ENCODE peak calls at places on chromosome 17, in ten cellular contexts. E is sigmoid colon, I is A549, C is H54, S is body of pancreas, G is IMR-90, T is tibial nerve, L is upper lobe of left lung, K is stomach, Q is K562. B is an unnamed sample.

GRCh38 chr17:46979023-46979870 is at the start of gene RPRML:
- DNase-seq in E (no peak), I (peak; percentile 54), C (peak; percentile 78), S (peak; percentile 37), G (no peak), T (no peak), L (peak; percentile 89), K (peak; percentile 45), Q (peak; percentile 73), B (peak; percentile 27)

GRCh38 chr17:57862410-57862989 is 12.7 kb upstream of the MRPS23 start:
- DNase-seq in E (no peak), I (no peak), C (no peak), S (no peak), G (no peak), T (no peak), L (no peak), K (no peak), Q (no peak), B (no peak)

GRCh38 chr17:58335061-58335731 is 6.6 kb upstream of the TSPOAP1 start:
- DNase-seq in E (peak; percentile 64), I (no peak), C (no peak), S (no peak), G (no peak), T (no peak), L (no peak), K (no peak), Q (no peak), B (no peak)

GRCh38 chr17:43212641-43213490 is 1.2 kb downstream of the TMEM106A start:
- DNase-seq in E (no peak), I (no peak), C (no peak), S (peak; percentile 53), G (no peak), T (no peak), L (no peak), K (no peak), Q (no peak), B (peak; percentile 12)

GRCh38 chr17:9170822-9171221 is 149.5 kb downstream of the NTN1 start:
- DNase-seq in E (no peak), I (no peak), C (no peak), S (no peak), G (no peak), T (no peak), L (no peak), K (no peak), Q (no peak), B (peak; percentile 28)

GRCh38 chr17:32265192-32265895 is at the start of gene RHBDL3:
- DNase-seq in E (no peak), I (no peak), C (no peak), S (no peak), G (no peak), T (no peak), L (peak; percentile 90), K (peak; percentile 32), Q (peak; percentile 94), B (peak; percentile 28)

GRCh38 chr17:31558748-31559646 is 167.5 kb downstream of the RAB11FIP4 start:
- DNase-seq in E (peak; percentile 92), I (peak; percentile 82), C (peak; percentile 70), S (peak; percentile 79), G (peak; percentile 80), T (peak; percentile 57), L (peak; percentile 96), K (peak; percentile 79), Q (peak; percentile 95), B (peak; percentile 81)

GRCh38 chr17:39754958-39755549 is 17.3 kb downstream of the GRB7 start:
- DNase-seq in E (peak; percentile 69), I (no peak), C (no peak), S (no peak), G (no peak), T (no peak), L (no peak), K (no peak), Q (no peak), B (peak; percentile 35)

GRCh38 chr17:7019839-7020519 is 2.9 kb upstream of the BCL6B start:
- DNase-seq in E (peak; percentile 83), I (peak; percentile 77), C (peak; percentile 54), S (peak; percentile 72), G (peak; percentile 23), T (no peak), L (peak; percentile 53), K (peak; percentile 57), Q (no peak), B (peak; percentile 68)

GRCh38 chr17:61605692-61606091 is 14.7 kb upstream of the NACA2 start:
- DNase-seq in E (no peak), I (no peak), C (no peak), S (no peak), G (no peak), T (no peak), L (no peak), K (no peak), Q (no peak), B (no peak)

GRCh38 chr17:77280304-77280910 is 139.6 kb downstream of the SEC14L1 start:
- DNase-seq in E (no peak), I (no peak), C (peak; percentile 92), S (no peak), G (peak; percentile 84), T (no peak), L (no peak), K (no peak), Q (no peak), B (peak; percentile 65)

GRCh38 chr17:73268582-73269328 is 7.1 kb upstream of the CPSF4L start:
- DNase-seq in E (no peak), I (no peak), C (no peak), S (peak; percentile 86), G (no peak), T (no peak), L (peak; percentile 45), K (no peak), Q (no peak), B (no peak)

GRCh38 chr17:63445571-63446217 is 412 bp downstream of the CYB561 start:
- DNase-seq in E (no peak), I (peak; percentile 76), C (peak; percentile 75), S (peak; percentile 75), G (no peak), T (no peak), L (peak; percentile 87), K (peak; percentile 69), Q (peak; percentile 60), B (peak; percentile 62)

DNA sequence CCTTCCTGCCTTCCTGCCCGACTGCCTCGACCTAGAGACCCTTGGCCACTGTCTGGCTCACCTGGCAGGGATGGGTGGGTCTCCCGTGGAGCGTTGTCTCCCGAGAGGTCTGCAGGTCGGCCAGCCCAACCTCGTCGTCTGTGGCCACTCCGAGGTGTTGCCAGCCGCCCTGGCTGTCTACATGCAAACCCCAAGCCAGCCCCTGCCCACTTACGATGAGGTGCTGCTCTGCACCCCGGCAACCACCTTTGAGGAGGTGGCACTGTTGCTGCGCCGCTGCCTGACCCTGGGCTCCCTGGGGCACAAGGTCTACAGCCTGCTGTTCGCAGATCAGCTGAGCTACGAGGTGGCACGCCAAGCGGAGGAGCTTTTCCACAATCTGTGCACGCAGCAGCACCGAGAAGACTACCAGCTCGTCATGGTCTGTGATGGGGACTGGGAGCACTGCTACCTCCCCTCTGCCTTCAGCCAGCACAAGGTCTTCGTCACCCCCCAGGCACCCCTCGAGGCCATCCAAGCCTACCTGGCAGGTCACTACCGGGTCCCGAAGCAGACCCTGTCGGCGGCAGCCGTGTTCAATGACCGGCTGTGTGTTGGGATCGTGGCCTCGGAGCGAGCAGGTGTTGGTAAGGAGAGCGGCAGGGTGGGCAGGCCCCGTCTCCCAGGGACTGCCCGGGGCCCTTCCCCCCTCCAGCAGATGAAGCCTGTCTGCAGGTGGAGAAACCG is 75.1 kb upstream of the ENDOV start:
- DNase-seq in E (peak; percentile 62), I (no peak), C (no peak), S (no peak), G (no peak), T (no peak), L (peak; percentile 70), K (no peak), Q (no peak), B (no peak)
- TF ChIP-seq POLR2A in E (no peak), I (no peak), C (no peak), S (no peak), G (no peak), T (no peak), L (no peak), K (no peak), Q (no peak), B (no peak)

DNA sequence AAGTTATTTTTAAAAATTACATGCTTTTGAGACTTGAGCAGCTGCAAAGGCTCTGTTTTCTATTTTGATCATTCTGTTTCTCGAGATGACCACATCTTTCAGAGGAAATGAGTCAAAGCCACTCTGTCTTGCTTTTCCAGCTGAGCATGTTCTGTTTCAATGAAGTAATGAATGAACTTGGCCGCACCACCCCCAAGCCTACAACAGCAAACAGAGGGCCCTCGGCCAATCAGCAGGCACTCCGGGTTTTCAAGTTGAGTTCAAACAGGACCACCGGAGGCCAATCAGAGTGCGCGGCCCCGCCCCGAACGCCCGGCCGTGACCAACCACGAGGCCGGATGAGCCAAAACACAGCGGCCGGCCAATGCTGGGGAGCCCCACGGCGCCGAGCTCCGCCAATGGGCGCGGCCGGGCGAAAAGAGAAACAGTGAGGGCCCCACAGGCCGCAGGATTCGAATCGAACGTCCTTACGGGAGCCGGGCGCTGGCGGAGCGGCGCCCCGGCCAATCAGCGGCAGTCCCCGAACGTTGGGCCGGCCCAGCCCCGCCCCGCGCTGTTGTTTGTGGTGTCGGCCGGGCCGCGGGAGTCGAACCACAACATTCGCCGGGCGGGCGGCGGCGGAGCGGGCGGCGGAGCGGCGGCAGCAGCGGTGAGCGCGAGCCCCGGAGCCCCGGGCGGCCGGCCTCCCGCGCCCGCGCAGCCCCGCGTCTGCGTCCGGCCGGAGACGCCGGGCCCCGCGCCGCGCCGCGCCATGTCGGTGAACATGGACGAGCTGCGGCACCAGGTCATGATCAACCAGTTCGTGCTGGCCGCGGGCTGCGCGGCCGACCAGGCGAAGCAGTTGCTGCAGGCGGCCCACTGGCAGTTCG is at the start of gene UBALD2:
- DNase-seq in E (peak; percentile 100), I (peak; percentile 100), C (peak; percentile 100), S (peak; percentile 99), G (peak; percentile 100), T (peak; percentile 98), L (peak; percentile 100), K (peak; percentile 100), Q (peak; percentile 97), B (peak; percentile 99)
- TF ChIP-seq POLR2A in E (no peak), I (peak; percentile 21), C (peak; percentile 74), S (peak; percentile 68), G (peak; percentile 87), T (peak; percentile 92), L (peak; percentile 96), K (no peak), Q (peak; percentile 68), B (peak; percentile 78)

GRCh38 chr17:44219636-44220210 is at the start of gene UBTF:
- DNase-seq in E (peak; percentile 86), I (peak; percentile 78), C (peak; percentile 53), S (peak; percentile 71), G (peak; percentile 45), T (no peak), L (peak; percentile 94), K (peak; percentile 62), Q (peak; percentile 77), B (peak; percentile 63)
- TF ChIP-seq POLR2A in E (no peak), I (peak; percentile 24), C (no peak), S (no peak), G (no peak), T (no peak), L (no peak), K (no peak), Q (no peak), B (no peak)

GRCh38 chr17:80263253-80264047 is 2.8 kb downstream of the RNF213 start:
- DNase-seq in E (peak; percentile 95), I (peak; percentile 75), C (no peak), S (peak; percentile 79), G (peak; percentile 89), T (peak; percentile 76), L (no peak), K (peak; percentile 93), Q (no peak), B (peak; percentile 94)
- TF ChIP-seq POLR2A in E (no peak), I (peak; percentile 33), C (no peak), S (peak; percentile 92), G (peak; percentile 44), T (no peak), L (peak; percentile 74), K (no peak), Q (no peak), B (peak; percentile 57)

B was measured in transverse colon.